ENCODE peak calls at places on chromosomes 11 and 22, in six cellular contexts. W is Kasumi-1; M is fibroblast of lung; S is activated T-helper 1 cell treated with anti-CD3 and anti-CD28 coated beads, Interleukin-12 subunit alpha, Interleukin-12 subunit beta, Interleukin-2, Interleukin-4 antibody, amounts not matched to agents 30 ng/mL and 10 ng/mL and 1 ng/mL, durations not matched to agents 14 hours and 24 hours and 36 hours; P is amniotic stem cell; J is A549. H is an unnamed sample.

GRCh38 chr11:62865641-62866040 is 15.1 kb upstream of the SLC3A2 start:
- DNase-seq in W (no peak), M (no peak), S (no peak), P (no peak), J (no peak), H (no peak)

GRCh38 chr11:31856248-31856647 is 45.1 kb upstream of the PAX6 start:
- DNase-seq in W (no peak), M (no peak), S (no peak), P (no peak), J (no peak), H (no peak)

GRCh38 chr11:74464746-74465145 is 2.6 kb downstream of the KCNE3 start:
- DNase-seq in W (no peak), M (no peak), S (no peak), P (no peak), J (no peak), H (no peak)

GRCh38 chr22:48705159-48705916 is 1122.3 kb downstream of the BRD1 start:
- DNase-seq in W (no peak), M (no peak), S (no peak), P (no peak), J (no peak), H (no peak)

GRCh38 chr11:90476442-90477007 is 253.7 kb upstream of the CHORDC1 start:
- DNase-seq in W (peak), M (peak), S (no peak), P (no peak), J (no peak), H (no peak)

GRCh38 chr11:102470257-102470656 is 17.7 kb upstream of the TMEM123 start:
- DNase-seq in W (no peak), M (no peak), S (no peak), P (no peak), J (no peak), H (peak)

GRCh38 chr11:122843281-122844150 is 5.2 kb downstream of the CRTAM start:
- DNase-seq in W (peak), M (no peak), S (no peak), P (no peak), J (no peak), H (peak)

GRCh38 chr11:62680825-62681240 is 2.0 kb upstream of the UBXN1 start:
- DNase-seq in W (peak), M (peak), S (no peak), P (peak), J (peak), H (no peak)

GRCh38 chr11:115927823-115928329 is 423.7 kb upstream of the CADM1 start:
- DNase-seq in W (no peak), M (no peak), S (no peak), P (no peak), J (no peak), H (no peak)

GRCh38 chr11:92296138-92296515 is 71.5 kb downstream of the FAT3 start:
- DNase-seq in W (no peak), M (peak), S (no peak), P (no peak), J (no peak), H (no peak)

GRCh38 chr11:76891285-76891684 is 30.6 kb downstream of the ACER3 start:
- DNase-seq in W (no peak), M (no peak), S (no peak), P (no peak), J (no peak), H (no peak)

GRCh38 chr22:23749747-23750373 is 1.1 kb downstream of the ZNF70 start:
- DNase-seq in W (peak), M (peak), S (no peak), P (no peak), J (no peak), H (no peak)

GRCh38 chr11:1890856-1891830 is 552 bp downstream of the PRR33 start:
- DNase-seq in W (no peak), M (no peak), S (no peak), P (no peak), J (no peak), H (no peak)

GRCh38 chr22:49365910-49366309 is 461.8 kb downstream of the BRD1 start:
- DNase-seq in W (no peak), M (no peak), S (no peak), P (no peak), J (no peak), H (no peak)

GRCh38 chr11:134663506-134664313 is 251.7 kb upstream of the B3GAT1 start:
- DNase-seq in W (no peak), M (no peak), S (no peak), P (no peak), J (no peak), H (no peak)

GRCh38 chr11:66188580-66188979 is 79.9 kb upstream of the RAB1B start:
- DNase-seq in W (peak), M (peak), S (no peak), P (peak), J (no peak), H (no peak)

GRCh38 chr11:12137005-12137690 is 26.8 kb downstream of the MICAL2 start:
- DNase-seq in W (no peak), M (no peak), S (no peak), P (no peak), J (no peak), H (no peak)

GRCh38 chr22:30824096-30824495 is 129.4 kb downstream of the OSBP2 start:
- DNase-seq in W (no peak), M (no peak), S (no peak), P (no peak), J (no peak), H (no peak)

GRCh38 chr22:22578702-22579424 is 19.8 kb upstream of the PRAME start:
- DNase-seq in W (no peak), M (peak), S (no peak), P (no peak), J (no peak), H (no peak)

GRCh38 chr11:114229062-114229450 is 67.1 kb upstream of the NNMT start:
- DNase-seq in W (no peak), M (no peak), S (no peak), P (no peak), J (no peak), H (no peak)

GRCh38 chr11:19511413-19512183 is 201.0 kb upstream of the NAV2 start:
- DNase-seq in W (no peak), M (peak), S (no peak), P (no peak), J (no peak), H (no peak)

GRCh38 chr22:36770116-36770945 is 5.6 kb downstream of the IFT27 start:
- DNase-seq in W (no peak), M (no peak), S (no peak), P (no peak), J (no peak), H (no peak)

GRCh38 chr11:106159846-106160245 is 82.4 kb downstream of the AASDHPPT start:
- DNase-seq in W (no peak), M (peak), S (no peak), P (no peak), J (no peak), H (no peak)

GRCh38 chr11:71245601-71246391 is 6.6 kb downstream of the SHANK2 start:
- DNase-seq in W (no peak), M (no peak), S (no peak), P (no peak), J (no peak), H (no peak)

GRCh38 chr22:49398646-49399045 is 429.0 kb downstream of the BRD1 start:
- DNase-seq in W (no peak), M (no peak), S (no peak), P (no peak), J (no peak), H (no peak)

GRCh38 chr11:77217156-77217555 is 84.3 kb downstream of the GDPD4 start:
- DNase-seq in W (no peak), M (no peak), S (no peak), P (no peak), J (no peak), H (no peak)

GRCh38 chr22:19610518-19611253 is 86.5 kb upstream of the CLDN5 start:
- DNase-seq in W (no peak), M (no peak), S (no peak), P (no peak), J (no peak), H (no peak)

GRCh38 chr11:65355776-65356393 is 1.3 kb downstream of the TIGD3 start:
- DNase-seq in W (no peak), M (no peak), S (no peak), P (no peak), J (no peak), H (no peak)

H was measured in effector CD4-positive, alpha-beta T cell.